ENCODE peak calls at places on chromosomes 16 and 17, in nine cellular contexts. J is neural crest cell, U is tibial nerve, R is nephron progenitor cell, P is BE2C, Q is tibial artery, V is cardiac muscle cell, W is mucosa of descending colon, D is stomach. C is an unnamed sample.

GRCh38 chr17:17691468-17692263 is 10.4 kb downstream of the RAI1 start:
- DNase-seq in J (no peak), U (no peak), R (no peak), P (peak), Q (no peak), V (no peak), W (no peak), D (peak), C (no peak)

GRCh38 chr17:9929873-9930272 is 24.8 kb upstream of the RCVRN start:
- DNase-seq in J (no peak), U (no peak), R (no peak), P (no peak), Q (no peak), V (no peak), W (no peak), D (no peak), C (no peak)

GRCh38 chr16:16083421-16084156 is 134.2 kb downstream of the ABCC1 start:
- DNase-seq in J (no peak), U (no peak), R (no peak), P (peak), Q (no peak), V (peak), W (no peak), D (no peak), C (no peak)

GRCh38 chr17:32566303-32566702 is 79.5 kb downstream of the CDK5R1 start:
- DNase-seq in J (no peak), U (no peak), R (no peak), P (no peak), Q (no peak), V (no peak), W (no peak), D (no peak), C (no peak)

GRCh38 chr16:54812229-54812628 is 118.4 kb upstream of the IRX5 start:
- DNase-seq in J (no peak), U (no peak), R (no peak), P (no peak), Q (no peak), V (peak), W (no peak), D (no peak), C (no peak)

GRCh38 chr17:41792835-41793748 is 6.6 kb upstream of the JUP start:
- DNase-seq in J (no peak), U (no peak), R (no peak), P (peak), Q (no peak), V (peak), W (peak), D (peak), C (no peak)

GRCh38 chr17:32461853-32462617 is 17.7 kb downstream of the PSMD11 start:
- DNase-seq in J (peak), U (no peak), R (peak), P (peak), Q (no peak), V (peak), W (peak), D (peak), C (no peak)

GRCh38 chr16:23694707-23695373 is 16.2 kb downstream of the PLK1 start:
- DNase-seq in J (peak), U (no peak), R (peak), P (peak), Q (no peak), V (peak), W (no peak), D (no peak), C (no peak)

GRCh38 chr17:74746922-74747321 is 1.5 kb upstream of the NHERF1 start:
- DNase-seq in J (no peak), U (no peak), R (peak), P (no peak), Q (no peak), V (peak), W (peak), D (no peak), C (no peak)

GRCh38 chr16:77376358-77376757 is 58.5 kb downstream of the ADAMTS18 start:
- DNase-seq in J (no peak), U (no peak), R (no peak), P (no peak), Q (no peak), V (no peak), W (no peak), D (no peak), C (no peak)
- TF ChIP-seq CTCF in J (no peak), U (no peak), R (no peak), P (no peak), Q (no peak), V (no peak), W (no peak), D (no peak), C (peak)

DNA sequence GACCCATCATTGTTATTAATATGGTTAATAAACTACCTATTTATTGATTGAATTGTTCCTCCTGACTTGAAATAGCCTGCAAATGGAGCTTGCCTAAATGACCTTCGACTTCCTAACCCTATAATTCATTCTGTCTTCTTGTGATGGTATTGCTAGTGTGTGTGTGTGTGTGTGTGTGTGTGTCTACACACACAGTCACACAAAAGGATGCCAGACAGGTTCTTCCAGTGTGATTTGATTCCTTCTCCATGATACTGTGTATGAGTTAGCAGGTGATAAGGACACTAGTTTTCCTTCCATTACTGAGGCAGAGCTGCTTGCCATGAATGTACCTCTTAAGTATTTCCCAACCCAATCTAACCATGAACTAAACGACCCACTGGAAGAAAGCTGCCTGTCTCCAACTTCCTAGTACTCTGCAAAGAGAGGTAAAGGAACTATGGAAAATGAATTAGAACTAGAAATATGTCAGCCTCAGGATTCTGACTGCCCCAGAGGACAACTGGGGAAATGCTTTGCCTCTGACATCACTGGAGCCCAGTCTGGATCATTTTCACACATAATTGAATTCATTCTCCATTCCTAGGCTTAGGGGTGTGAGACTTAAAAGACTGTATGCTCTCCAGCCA is 3.5 kb upstream of the CDC6 start:
- DNase-seq in J (no peak), U (no peak), R (no peak), P (no peak), Q (no peak), V (peak), W (peak), D (no peak), C (no peak)
- TF ChIP-seq CTCF in J (peak), U (no peak), R (no peak), P (peak), Q (peak), V (peak), W (no peak), D (no peak), C (peak)

DNA sequence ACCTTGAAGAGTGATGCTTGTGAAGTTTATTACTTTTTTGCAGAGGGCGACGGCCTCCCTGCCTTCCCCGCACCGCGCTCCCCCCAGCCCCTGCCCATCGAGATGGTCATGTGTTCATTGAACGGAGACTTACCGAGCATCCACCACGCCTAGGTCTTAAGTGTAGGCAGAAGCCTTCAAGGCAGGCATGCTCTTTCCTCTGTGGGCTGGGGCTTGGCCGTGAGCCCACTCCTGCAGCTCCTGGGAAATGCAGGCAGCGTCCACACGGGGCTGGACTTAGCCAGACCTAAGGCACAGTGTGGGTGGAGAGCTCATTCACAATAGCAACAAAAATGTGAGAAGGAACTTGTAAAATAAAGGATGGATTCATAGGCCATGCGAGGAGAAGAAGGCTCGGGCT is 19.2 kb downstream of the RNF213 start:
- DNase-seq in J (no peak), U (no peak), R (no peak), P (peak), Q (no peak), V (peak), W (no peak), D (no peak), C (no peak)
- TF ChIP-seq CTCF in J (no peak), U (no peak), R (no peak), P (no peak), Q (no peak), V (peak), W (no peak), D (no peak), C (no peak)

DNA sequence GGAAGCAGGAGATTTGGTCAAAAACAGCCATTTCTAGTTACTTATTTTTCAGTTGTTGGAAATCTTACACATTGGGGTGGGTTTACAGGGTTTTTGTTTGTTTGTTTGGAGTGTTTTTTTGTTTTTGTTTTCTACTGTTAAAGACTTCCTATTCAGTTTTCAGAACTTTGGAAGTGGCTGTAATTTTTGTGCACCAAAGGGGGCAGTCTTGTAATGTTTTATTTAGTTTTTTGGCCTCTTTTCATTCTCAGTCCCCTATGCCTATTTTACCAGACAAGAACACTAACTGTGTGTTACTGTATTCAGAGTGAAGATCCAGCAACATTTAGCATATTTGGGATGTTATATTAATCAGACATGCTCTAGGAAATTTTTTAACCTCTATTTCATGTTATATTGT is 20.6 kb downstream of the TPPP3 start:
- DNase-seq in J (no peak), U (no peak), R (no peak), P (no peak), Q (no peak), V (peak), W (no peak), D (no peak), C (no peak)
- TF ChIP-seq CTCF in J (peak), U (peak), R (no peak), P (peak), Q (peak), V (peak), W (no peak), D (no peak), C (peak)

GRCh38 chr17:8223356-8224063 is 13.1 kb upstream of the AURKB start:
- DNase-seq in J (peak), U (peak), R (peak), P (peak), Q (peak), V (peak), W (peak), D (peak), C (no peak)
- TF ChIP-seq CTCF in J (no peak), U (no peak), R (no peak), P (no peak), Q (no peak), V (peak), W (no peak), D (no peak), C (no peak)

DNA sequence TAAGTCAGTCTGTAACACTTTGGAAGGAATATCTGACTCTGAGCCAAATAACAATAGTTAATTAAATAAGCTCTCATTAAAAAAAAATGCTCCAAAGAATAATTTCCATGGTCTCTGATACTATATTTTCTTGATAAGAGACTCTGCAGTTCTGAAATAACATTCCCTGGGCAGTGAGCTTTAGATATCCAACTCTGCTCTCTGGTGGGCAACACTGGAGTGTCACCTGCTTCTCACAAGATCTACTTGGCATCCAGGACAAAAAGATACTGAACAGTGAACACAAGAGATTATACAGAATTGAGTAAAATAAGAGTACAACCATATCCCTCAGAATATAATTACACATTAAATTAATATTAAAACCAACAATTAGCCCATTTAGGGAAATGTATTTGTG is 13.7 kb downstream of the BLMH start:
- DNase-seq in J (no peak), U (no peak), R (no peak), P (peak), Q (no peak), V (peak), W (peak), D (peak), C (no peak)
- TF ChIP-seq CTCF in J (peak), U (no peak), R (peak), P (peak), Q (peak), V (peak), W (no peak), D (no peak), C (peak)

GRCh38 chr16:49756971-49757743 is 98.8 kb downstream of the ZNF423 start:
- DNase-seq in J (no peak), U (no peak), R (no peak), P (no peak), Q (no peak), V (peak), W (no peak), D (no peak), C (no peak)

GRCh38 chr16:49755716-49756115 is 100.2 kb downstream of the ZNF423 start:
- DNase-seq in J (no peak), U (no peak), R (no peak), P (no peak), Q (no peak), V (no peak), W (no peak), D (no peak), C (no peak)

GRCh38 chr16:49754495-49755290 is 101.2 kb downstream of the ZNF423 start:
- DNase-seq in J (no peak), U (no peak), R (no peak), P (no peak), Q (no peak), V (peak), W (peak), D (no peak), C (no peak)

GRCh38 chr16:49757744-49758069 is 98.2 kb downstream of the ZNF423 start:
- DNase-seq in J (no peak), U (no peak), R (peak), P (no peak), Q (no peak), V (no peak), W (no peak), D (no peak), C (no peak)

GRCh38 chr16:49755291-49755611 is 100.7 kb downstream of the ZNF423 start:
- DNase-seq in J (no peak), U (no peak), R (no peak), P (no peak), Q (no peak), V (peak), W (peak), D (no peak), C (no peak)
- TF ChIP-seq CTCF in J (peak), U (no peak), R (no peak), P (peak), Q (peak), V (peak), W (peak), D (no peak), C (peak)

GRCh38 chr16:75380870-75381269 is 52.4 kb downstream of the CFDP1 start:
- DNase-seq in J (no peak), U (no peak), R (no peak), P (no peak), Q (no peak), V (no peak), W (no peak), D (no peak), C (no peak)

GRCh38 chr16:75378616-75379015 is 54.7 kb downstream of the CFDP1 start:
- DNase-seq in J (no peak), U (no peak), R (no peak), P (no peak), Q (no peak), V (no peak), W (no peak), D (no peak), C (no peak)

GRCh38 chr16:75377971-75378386 is 55.3 kb downstream of the CFDP1 start:
- DNase-seq in J (peak), U (no peak), R (peak), P (no peak), Q (no peak), V (peak), W (no peak), D (no peak), C (no peak)

GRCh38 chr16:75379339-75379738 is 54.0 kb downstream of the CFDP1 start:
- DNase-seq in J (no peak), U (no peak), R (no peak), P (no peak), Q (no peak), V (no peak), W (no peak), D (no peak), C (no peak)

GRCh38 chr16:75379911-75380847 is 53.1 kb downstream of the CFDP1 start:
- DNase-seq in J (no peak), U (no peak), R (no peak), P (no peak), Q (no peak), V (no peak), W (peak), D (no peak), C (no peak)
- TF ChIP-seq CTCF in J (no peak), U (no peak), R (no peak), P (no peak), Q (no peak), V (no peak), W (no peak), D (no peak), C (no peak)

GRCh38 chr16:71540-72341 is 690 bp downstream of the RHBDF1 start:
- DNase-seq in J (peak), U (peak), R (peak), P (no peak), Q (peak), V (peak), W (peak), D (peak), C (no peak)
- TF ChIP-seq CTCF in J (no peak), U (no peak), R (no peak), P (no peak), Q (no peak), V (no peak), W (no peak), D (no peak), C (no peak)

GRCh38 chr16:5605404-5605803 is 507.8 kb upstream of the EEF2KMT start:
- DNase-seq in J (no peak), U (no peak), R (no peak), P (no peak), Q (no peak), V (no peak), W (no peak), D (no peak), C (no peak)

GRCh38 chr16:5603836-5604235 is 506.2 kb upstream of the EEF2KMT start:
- DNase-seq in J (no peak), U (no peak), R (no peak), P (no peak), Q (no peak), V (no peak), W (no peak), D (no peak), C (no peak)

GRCh38 chr16:5607169-5607568 is 509.6 kb upstream of the EEF2KMT start:
- DNase-seq in J (no peak), U (no peak), R (no peak), P (peak), Q (no peak), V (no peak), W (no peak), D (no peak), C (no peak)

DNA sequence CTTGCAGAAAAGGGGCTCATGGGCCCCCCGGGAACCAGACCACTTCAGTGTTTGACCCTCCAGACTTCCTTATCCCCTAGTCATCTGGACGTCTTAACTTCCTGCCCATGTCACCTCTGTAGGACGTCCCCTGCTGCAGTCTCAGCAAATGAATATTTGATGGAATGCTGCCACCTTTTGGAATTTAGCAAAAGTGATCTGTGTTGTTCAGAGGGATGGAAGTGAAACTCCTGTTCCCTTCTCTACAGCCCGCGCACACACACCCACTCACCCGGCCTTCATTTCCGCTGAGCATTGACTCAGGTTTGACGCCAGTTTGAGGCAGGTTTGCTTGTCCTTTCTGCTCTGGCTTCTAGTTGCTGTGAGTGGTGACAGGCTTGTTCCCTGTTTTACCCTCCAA is 507.2 kb upstream of the EEF2KMT start:
- DNase-seq in J (no peak), U (no peak), R (peak), P (peak), Q (no peak), V (no peak), W (peak), D (no peak), C (no peak)
- TF ChIP-seq CTCF in J (peak), U (no peak), R (peak), P (peak), Q (no peak), V (no peak), W (no peak), D (no peak), C (peak)